ENCODE peak calls at places on chromosome X, in seven cellular contexts. Y is colonic mucosa, Q is MM.1S, O is lower leg skin, M is cardiac muscle cell, E is mucosa of descending colon, G is fibroblast of mammary gland. I is an unnamed sample.

GRCh38 chrX:120795301-120795700 is 80.4 kb downstream of the CT47B1 start:
- DNase-seq in O (no peak), M (no peak), G (peak; percentile 43), E (no peak), Y (no peak), Q (no peak), I (no peak)

GRCh38 chrX:12370444-12371089 is 232.3 kb downstream of the FRMPD4 start:
- DNase-seq in G (peak; percentile 70), O (no peak), E (no peak), Q (no peak), M (no peak), Y (no peak), I (no peak)

GRCh38 chrX:38804481-38805293 is 3.4 kb downstream of the MID1IP1 start:
- DNase-seq in E (peak; percentile 67), Q (peak; percentile 29), M (peak; percentile 55), Y (no peak), G (no peak), O (no peak), I (peak; percentile 85)

GRCh38 chrX:54926978-54927377 is 6.4 kb downstream of the TRO start:
- DNase-seq in O (no peak), G (no peak), E (no peak), Q (no peak), Y (no peak), M (no peak), I (no peak)

GRCh38 chrX:119218198-119218597 is 17.9 kb upstream of the PGRMC1 start:
- DNase-seq in Q (no peak), M (peak; percentile 7), O (no peak), Y (no peak), E (no peak), G (peak; percentile 42), I (no peak)

GRCh38 chrX:68938244-68939004 is 109.6 kb downstream of the EFNB1 start:
- DNase-seq in G (peak; percentile 81), Q (no peak), M (no peak), Y (peak; percentile 14), E (no peak), O (no peak), I (peak; percentile 54)

GRCh38 chrX:12002876-12003275 is 135.4 kb upstream of the FRMPD4 start:
- DNase-seq in E (no peak), Y (no peak), O (no peak), M (no peak), G (no peak), Q (no peak), I (no peak)

GRCh38 chrX:106397788-106398538 is 213.8 kb upstream of the RADX start:
- DNase-seq in Y (no peak), E (no peak), Q (no peak), G (peak; percentile 23), O (no peak), M (peak; percentile 20), I (no peak)

GRCh38 chrX:139106111-139106510 is 394.6 kb upstream of the FGF13 start:
- DNase-seq in Y (no peak), Q (no peak), M (no peak), G (peak; percentile 59), O (no peak), E (no peak), I (no peak)

GRCh38 chrX:128992107-128992971 is 531.0 kb downstream of the SMARCA1 start:
- DNase-seq in E (peak; percentile 24), M (no peak), G (no peak), Q (peak; percentile 24), O (no peak), Y (no peak), I (no peak)
- TF ChIP-seq CTCF in E (no peak), M (no peak), G (no peak), Q (no peak), O (no peak), Y (no peak), I (no peak)

DNA sequence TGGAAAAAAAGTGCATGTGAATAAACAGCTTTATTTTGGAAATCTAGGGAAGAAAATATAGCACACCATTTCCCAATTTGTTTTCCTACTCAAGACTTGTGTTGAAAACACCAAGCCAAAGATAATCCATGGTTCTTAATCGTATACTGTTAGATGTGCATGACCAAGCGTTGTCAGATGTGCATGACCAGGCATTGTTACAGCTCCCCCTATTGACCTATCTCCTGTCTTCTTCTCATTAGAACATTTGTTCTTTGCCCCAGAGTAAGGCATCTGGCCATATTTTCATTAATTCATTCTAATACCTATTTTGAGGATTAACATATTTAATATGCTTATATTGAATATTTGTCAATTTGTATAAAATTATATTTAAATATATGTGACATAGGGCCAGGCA is 14.4 kb upstream of the VCX start:
- DNase-seq in G (peak; percentile 27), E (no peak), O (no peak), Q (no peak), Y (no peak), M (peak; percentile 18), I (no peak)
- H3K4me3 ChIP-seq in G (no peak overlapping the region), E (no peak overlapping the region), O (no peak overlapping the region), Q (no peak overlapping the region), Y (no peak overlapping the region), M (no peak overlapping the region), I (no peak overlapping the region)

GRCh38 chrX:107659768-107660167 is 31.5 kb downstream of the PRPS1 start:
- DNase-seq in E (no peak), Y (no peak), M (peak; percentile 58), G (peak; percentile 73), Q (peak; percentile 48), O (no peak), I (no peak)
- TF ChIP-seq CTCF in E (no peak), Y (peak; percentile 58), M (peak; percentile 64), G (peak; percentile 88), Q (peak; percentile 72), O (no peak), I (peak; percentile 35)

GRCh38 chrX:18887177-18887820 is 96.6 kb downstream of the PHKA2 start:
- DNase-seq in Y (peak; percentile 52), M (no peak), Q (no peak), O (peak; percentile 43), G (no peak), E (peak; percentile 75), I (peak; percentile 77)
- H3K4me3 ChIP-seq in Y (peak overlapping the region; percentile 21), M (no peak overlapping the region), Q (peak overlapping the region; percentile 69), O (no peak overlapping the region), G (no peak overlapping the region), E (no peak overlapping the region), I (no peak overlapping the region)

GRCh38 chrX:28701222-28701621 is 114.0 kb downstream of the IL1RAPL1 start:
- DNase-seq in Q (no peak), G (no peak), O (no peak), E (no peak), M (no peak), Y (no peak), I (no peak)
- TF ChIP-seq CTCF in Q (no peak), G (peak; percentile 5), O (no peak), E (no peak), M (no peak), Y (no peak), I (no peak)

GRCh38 chrX:13389501-13389900 is 69.6 kb upstream of the ATXN3L start:
- DNase-seq in E (no peak), Y (no peak), Q (no peak), G (no peak), O (no peak), M (no peak), I (no peak)

GRCh38 chrX:13386636-13387035 is 66.8 kb upstream of the ATXN3L start:
- DNase-seq in Q (no peak), E (no peak), G (no peak), M (no peak), Y (no peak), O (no peak), I (no peak)

GRCh38 chrX:13383907-13384306 is 64.1 kb upstream of the ATXN3L start:
- DNase-seq in O (no peak), G (no peak), Q (no peak), M (no peak), Y (no peak), E (no peak), I (no peak)

GRCh38 chrX:13386092-13386491 is 66.2 kb upstream of the ATXN3L start:
- DNase-seq in E (no peak), M (no peak), G (no peak), Q (no peak), O (no peak), Y (no peak), I (no peak)

GRCh38 chrX:13387656-13388421 is 68.0 kb upstream of the ATXN3L start:
- DNase-seq in O (no peak), G (peak; percentile 62), E (no peak), Y (no peak), Q (no peak), M (no peak), I (no peak)
- H3K4me3 ChIP-seq in O (no peak overlapping the region), G (no peak overlapping the region), E (no peak overlapping the region), Y (no peak overlapping the region), Q (no peak overlapping the region), M (no peak overlapping the region), I (no peak overlapping the region)

DNA sequence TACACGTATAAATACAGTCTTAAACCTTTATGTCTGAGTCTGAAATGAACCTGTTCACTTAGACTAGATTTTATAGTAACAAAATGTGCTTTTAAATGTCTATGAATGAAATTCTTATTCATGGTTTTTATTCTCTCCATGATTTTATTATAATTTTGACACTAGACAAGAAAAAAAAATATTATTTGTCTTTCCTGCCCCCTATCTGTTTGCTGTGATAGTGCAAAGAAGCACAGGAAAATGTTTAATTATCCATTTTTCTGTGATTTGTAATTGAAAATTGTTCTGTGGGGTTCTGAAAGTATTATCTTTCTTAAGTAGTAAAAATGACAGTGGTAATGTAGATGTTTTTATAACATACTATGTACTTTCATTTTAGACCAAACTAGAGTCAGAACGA is 52.0 kb downstream of the INTS6L start:
- DNase-seq in M (no peak), Y (no peak), E (no peak), G (peak; percentile 3), O (no peak), Q (no peak), I (no peak)
- TF ChIP-seq CTCF in M (peak; percentile 40), Y (no peak), E (no peak), G (peak; percentile 49), O (no peak), Q (peak; percentile 37), I (no peak)

GRCh38 chrX:40952855-40953254 is 132.4 kb upstream of the USP9X start:
- DNase-seq in E (no peak), Q (no peak), O (no peak), G (peak; percentile 28), Y (no peak), M (no peak), I (no peak)
- H3K4me3 ChIP-seq in E (no peak overlapping the region), Q (peak overlapping the region; percentile 47), O (no peak overlapping the region), G (no peak overlapping the region), Y (no peak overlapping the region), M (no peak overlapping the region), I (peak overlapping the region; percentile 18)

I was measured in spleen.